ENCODE peak calls at places on chromosomes 12 and 14, in eight cellular contexts. X is activated T-cell treated with anti-CD3 and anti-CD28 coated beads for 24 hours; R is NCI-H345; I is Ammon's horn; V is activated naive CD4-positive, alpha-beta T cell; Z is lower lobe of right lung; G is NCI-H1417; W is activated T-helper 1 cell treated with Interleukin-2 at 50 U/mL for 16 hours. Y is an unnamed sample.

GRCh38 chr12:108690799-108691153 is 40.5 kb downstream of the CORO1C start:
- DNase-seq in X (no peak), R (no peak), I (no peak), V (no peak), Z (no peak), G (no peak), W (no peak), Y (no peak)

GRCh38 chr12:132470417-132470816 is 19.5 kb upstream of the FBRSL1 start:
- DNase-seq in X (no peak), R (no peak), I (no peak), V (no peak), Z (no peak), G (peak; percentile 23), W (no peak), Y (no peak)

GRCh38 chr12:120213758-120214157 is 12.8 kb upstream of the RPLP0 start:
- DNase-seq in X (no peak), R (no peak), I (no peak), V (no peak), Z (no peak), G (no peak), W (no peak), Y (no peak)

GRCh38 chr12:90239740-90240260 is 531.2 kb upstream of the ATP2B1 start:
- DNase-seq in X (no peak), R (no peak), I (no peak), V (no peak), Z (no peak), G (no peak), W (no peak), Y (no peak)

GRCh38 chr14:53183611-53184010 is 30.5 kb upstream of the DDHD1 start:
- DNase-seq in X (no peak), R (no peak), I (no peak), V (no peak), Z (no peak), G (no peak), W (no peak), Y (no peak)

GRCh38 chr14:75519826-75520692 is 2.2 kb upstream of the BATF start:
- DNase-seq in X (no peak), R (no peak), I (no peak), V (no peak), Z (no peak), G (no peak), W (no peak), Y (no peak)

GRCh38 chr12:54929998-54930397 is 54.6 kb downstream of the TESPA1 start:
- DNase-seq in X (no peak), R (no peak), I (no peak), V (no peak), Z (no peak), G (no peak), W (no peak), Y (no peak)

GRCh38 chr12:3438401-3438800 is 52.6 kb upstream of the PRMT8 start:
- DNase-seq in X (no peak), R (no peak), I (no peak), V (no peak), Z (no peak), G (no peak), W (no peak), Y (no peak)

GRCh38 chr14:56660677-56661389 is 81.2 kb downstream of the TMEM260 start:
- DNase-seq in X (no peak), R (peak; percentile 82), I (no peak), V (no peak), Z (no peak), G (peak; percentile 53), W (no peak), Y (peak; percentile 95)

GRCh38 chr12:34400986-34401658 is 378.8 kb downstream of the ALG10 start:
- DNase-seq in X (no peak), R (no peak), I (peak; percentile 0), V (no peak), Z (peak; percentile 34), G (no peak), W (no peak), Y (no peak)

GRCh38 chr12:257521-258321 is 4.9 kb downstream of the SLC6A13 start:
- DNase-seq in X (no peak), R (no peak), I (no peak), V (no peak), Z (no peak), G (no peak), W (no peak), Y (no peak)

GRCh38 chr12:104303538-104304151 is at the start of gene EID3:
- DNase-seq in X (peak; percentile 87), R (no peak), I (peak; percentile 85), V (peak; percentile 89), Z (peak; percentile 93), G (no peak), W (peak; percentile 88), Y (peak; percentile 75)

GRCh38 chr14:104688755-104689619 is at the start of gene INF2:
- DNase-seq in X (peak; percentile 26), R (peak; percentile 34), I (peak; percentile 78), V (peak; percentile 45), Z (peak; percentile 75), G (peak; percentile 63), W (peak; percentile 38), Y (peak; percentile 42)

GRCh38 chr14:38536376-38537038 is 280.6 kb upstream of the CLEC14A start:
- DNase-seq in X (no peak), R (no peak), I (no peak), V (no peak), Z (no peak), G (no peak), W (no peak), Y (no peak)

GRCh38 chr12:24850486-24850885 is 98.4 kb downstream of the BCAT1 start:
- DNase-seq in X (no peak), R (no peak), I (no peak), V (no peak), Z (no peak), G (peak; percentile 15), W (no peak), Y (no peak)

GRCh38 chr12:56324196-56324595 is 8.4 kb upstream of the CNPY2 start:
- DNase-seq in X (no peak), R (no peak), I (no peak), V (no peak), Z (no peak), G (no peak), W (no peak), Y (no peak)

GRCh38 chr12:92065018-92065499 is 80.6 kb downstream of the BTG1 start:
- DNase-seq in X (no peak), R (peak; percentile 90), I (peak; percentile 63), V (no peak), Z (no peak), G (peak; percentile 82), W (no peak), Y (no peak)

GRCh38 chr14:72616811-72617210 is 277.1 kb downstream of the DPF3 start:
- DNase-seq in X (no peak), R (no peak), I (no peak), V (no peak), Z (no peak), G (no peak), W (no peak), Y (no peak)

GRCh38 chr12:52179396-52179973 is 12.3 kb downstream of the KRT80 start:
- DNase-seq in X (no peak), R (no peak), I (no peak), V (no peak), Z (no peak), G (no peak), W (no peak), Y (no peak)

GRCh38 chr12:54388214-54389138 is 3.9 kb upstream of the ZNF385A start:
- DNase-seq in X (no peak), R (no peak), I (no peak), V (no peak), Z (no peak), G (peak; percentile 21), W (no peak), Y (no peak)

GRCh38 chr12:94267530-94267877 is 119.1 kb downstream of the PLXNC1 start:
- DNase-seq in X (no peak), R (no peak), I (no peak), V (no peak), Z (no peak), G (no peak), W (no peak), Y (peak; percentile 22)

GRCh38 chr14:21041676-21042433 is at the start of gene RNASE7:
- DNase-seq in X (no peak), R (no peak), I (no peak), V (no peak), Z (no peak), G (no peak), W (no peak), Y (no peak)

GRCh38 chr12:122182887-122183587 is at the start of gene LRRC43:
- DNase-seq in X (no peak), R (peak; percentile 12), I (no peak), V (peak; percentile 33), Z (peak; percentile 67), G (peak; percentile 68), W (peak; percentile 15), Y (no peak)

GRCh38 chr12:79549531-79550271 is 141.1 kb downstream of the PAWR start:
- DNase-seq in X (no peak), R (no peak), I (no peak), V (no peak), Z (no peak), G (no peak), W (no peak), Y (no peak)

GRCh38 chr12:123763093-123763492 is 992 bp downstream of the DNAH10 start:
- DNase-seq in X (no peak), R (no peak), I (no peak), V (no peak), Z (no peak), G (no peak), W (no peak), Y (no peak)

GRCh38 chr12:30450872-30451271 is 244.8 kb downstream of the IPO8 start:
- DNase-seq in X (no peak), R (peak; percentile 9), I (no peak), V (no peak), Z (no peak), G (no peak), W (no peak), Y (no peak)

Y was measured in DMS79 treated with DMSO at 0.1 percent for 48 hours.